ENCODE peak calls at places on chromosome 9, in six cellular contexts. O, X, V, Q, E and M are unnamed samples.
A peak's percentile ranks its signal among the peaks of the same experiment; 100 is the strongest.

GRCh38 chr9:124239249-124240073 is 18.3 kb upstream of the NEK6 start:
- DNase-seq in O (no peak), X (no peak), V (no peak), Q (no peak), E (no peak), M (no peak)

GRCh38 chr9:137228968-137229896 is 1.5 kb upstream of the SLC34A3 start:
- DNase-seq in O (no peak), X (no peak), V (no peak), Q (no peak), E (no peak), M (no peak)

GRCh38 chr9:68705636-68706578 is 867 bp downstream of the PIP5K1B start:
- DNase-seq in O (no peak), X (no peak), V (no peak), Q (peak; percentile 64), E (no peak), M (no peak)

GRCh38 chr9:95506438-95506691 is 10.4 kb downstream of the PTCH1 start:
- DNase-seq in O (no peak), X (peak; percentile 37), V (peak; percentile 49), Q (peak; percentile 64), E (peak; percentile 49), M (no peak)

GRCh38 chr9:73434826-73435225 is 283.2 kb downstream of the ANXA1 start:
- DNase-seq in O (no peak), X (no peak), V (no peak), Q (no peak), E (peak; percentile 6), M (no peak)

GRCh38 chr9:129888085-129888808 is 53.0 kb downstream of the USP20 start:
- DNase-seq in O (no peak), X (peak; percentile 63), V (no peak), Q (peak; percentile 74), E (no peak), M (no peak)

GRCh38 chr9:83957029-83957513 is 22.9 kb downstream of the HNRNPK start:
- DNase-seq in O (no peak), X (no peak), V (peak; percentile 32), Q (no peak), E (no peak), M (no peak)

GRCh38 chr9:128899566-128900322 is 17.8 kb downstream of the LRRC8A start:
- DNase-seq in O (peak; percentile 67), X (peak; percentile 78), V (no peak), Q (no peak), E (no peak), M (peak; percentile 43)

GRCh38 chr9:135074354-135075233 is 12.9 kb upstream of the OLFM1 start:
- DNase-seq in O (no peak), X (no peak), V (no peak), Q (no peak), E (no peak), M (no peak)

GRCh38 chr9:114836769-114837168 is 30.9 kb upstream of the TNFSF15 start:
- DNase-seq in O (no peak), X (peak; percentile 19), V (peak; percentile 29), Q (no peak), E (peak; percentile 51), M (no peak)

GRCh38 chr9:130606887-130607582 is 27.7 kb downstream of the FUBP3 start:
- DNase-seq in O (peak; percentile 69), X (peak; percentile 6), V (no peak), Q (no peak), E (peak; percentile 44), M (peak; percentile 16)

GRCh38 chr9:124735121-124735520 is 36.0 kb downstream of the NR6A1 start:
- DNase-seq in O (peak; percentile 80), X (peak; percentile 66), V (peak; percentile 86), Q (no peak), E (peak; percentile 47), M (peak; percentile 48)

GRCh38 chr9:92066131-92066530 is 49.1 kb downstream of the SPTLC1 start:
- DNase-seq in O (no peak), X (no peak), V (no peak), Q (no peak), E (no peak), M (no peak)

GRCh38 chr9:94002316-94003140 is 47.4 kb upstream of the BARX1 start:
- DNase-seq in O (peak; percentile 48), X (peak; percentile 64), V (peak; percentile 36), Q (no peak), E (peak; percentile 59), M (peak; percentile 70)

GRCh38 chr9:13568851-13569618 is 289.5 kb upstream of the MPDZ start:
- DNase-seq in O (no peak), X (no peak), V (no peak), Q (peak; percentile 30), E (no peak), M (no peak)

GRCh38 chr9:13841801-13842462 is 472.0 kb downstream of the NFIB start:
- DNase-seq in O (peak; percentile 7), X (peak; percentile 45), V (no peak), Q (peak; percentile 60), E (no peak), M (peak; percentile 7)

GRCh38 chr9:71072587-71072986 is 48.8 kb downstream of the TRPM3 start:
- DNase-seq in O (no peak), X (no peak), V (peak; percentile 26), Q (no peak), E (no peak), M (no peak)

GRCh38 chr9:133664651-133665050 is 28.5 kb downstream of the DBH start:
- DNase-seq in O (no peak), X (no peak), V (no peak), Q (no peak), E (no peak), M (no peak)
- TF ChIP-seq CTCF in O (no peak), X (no peak), V (no peak), Q (no peak), E (no peak), M (no peak)

GRCh38 chr9:109442716-109443115 is 55.4 kb downstream of the PTPN3 start:
- DNase-seq in O (peak; percentile 81), X (peak; percentile 89), V (no peak), Q (no peak), E (no peak), M (peak; percentile 83)

GRCh38 chr9:109441296-109441695 is 56.8 kb downstream of the PTPN3 start:
- DNase-seq in O (no peak), X (no peak), V (no peak), Q (no peak), E (no peak), M (no peak)

GRCh38 chr9:109440117-109440515 is 58.0 kb downstream of the PTPN3 start:
- DNase-seq in O (no peak), X (no peak), V (no peak), Q (no peak), E (no peak), M (no peak)

GRCh38 chr9:109439378-109440116 is 58.6 kb downstream of the PTPN3 start:
- DNase-seq in O (no peak), X (no peak), V (no peak), Q (no peak), E (no peak), M (no peak)

DNA sequence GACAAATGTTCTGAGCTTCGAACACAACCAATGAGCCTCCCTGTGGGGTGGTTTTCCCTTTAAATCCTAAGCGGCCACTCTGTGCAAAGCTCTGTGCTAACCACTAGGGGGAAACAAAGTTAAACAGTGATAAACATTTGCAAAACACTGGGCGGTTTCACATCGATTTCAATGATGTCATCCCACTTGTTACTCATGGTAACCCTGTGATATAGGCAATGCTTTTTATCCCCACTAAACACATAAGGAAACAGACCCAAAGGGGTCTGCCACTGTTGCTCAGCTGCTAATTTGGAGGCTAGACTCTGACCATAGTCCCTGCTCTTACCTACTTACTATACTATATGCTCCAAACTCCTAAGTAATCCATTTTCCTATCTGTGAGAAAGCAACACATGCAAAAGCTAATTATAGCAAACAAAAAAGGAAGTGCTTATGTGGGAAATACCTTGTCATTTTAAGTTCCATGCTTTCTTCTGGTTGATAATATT is 57.3 kb downstream of the PTPN3 start:
- DNase-seq in O (peak; percentile 94), X (peak; percentile 89), V (peak; percentile 82), Q (no peak), E (peak; percentile 90), M (peak; percentile 85)
- TF ChIP-seq CTCF in O (peak; percentile 96), X (peak; percentile 85), V (peak; percentile 83), Q (peak; percentile 73), E (peak; percentile 87), M (peak; percentile 68)

GRCh38 chr9:35732185-35733108 is at the start of the genes CREB3 and TLN1:
- DNase-seq in O (peak; percentile 100), X (peak; percentile 99), V (peak; percentile 99), Q (peak; percentile 99), E (peak; percentile 99), M (peak; percentile 99)
- TF ChIP-seq CTCF in O (peak; percentile 70), X (no peak), V (no peak), Q (no peak), E (no peak), M (no peak)

GRCh38 chr9:121748727-121749546 is 97.5 kb downstream of the DAB2IP start:
- DNase-seq in O (no peak), X (peak; percentile 25), V (peak; percentile 64), Q (peak; percentile 86), E (no peak), M (no peak)
- TF ChIP-seq CTCF in O (no peak), X (no peak), V (no peak), Q (no peak), E (no peak), M (no peak)

GRCh38 chr9:118595719-118596305 is 773.4 kb downstream of the BRINP1 start:
- DNase-seq in O (peak; percentile 45), X (peak; percentile 77), V (peak; percentile 69), Q (no peak), E (peak; percentile 59), M (peak; percentile 73)
- TF ChIP-seq CTCF in O (peak; percentile 52), X (peak; percentile 51), V (peak; percentile 70), Q (peak; percentile 21), E (peak; percentile 35), M (peak; percentile 57)

DNA sequence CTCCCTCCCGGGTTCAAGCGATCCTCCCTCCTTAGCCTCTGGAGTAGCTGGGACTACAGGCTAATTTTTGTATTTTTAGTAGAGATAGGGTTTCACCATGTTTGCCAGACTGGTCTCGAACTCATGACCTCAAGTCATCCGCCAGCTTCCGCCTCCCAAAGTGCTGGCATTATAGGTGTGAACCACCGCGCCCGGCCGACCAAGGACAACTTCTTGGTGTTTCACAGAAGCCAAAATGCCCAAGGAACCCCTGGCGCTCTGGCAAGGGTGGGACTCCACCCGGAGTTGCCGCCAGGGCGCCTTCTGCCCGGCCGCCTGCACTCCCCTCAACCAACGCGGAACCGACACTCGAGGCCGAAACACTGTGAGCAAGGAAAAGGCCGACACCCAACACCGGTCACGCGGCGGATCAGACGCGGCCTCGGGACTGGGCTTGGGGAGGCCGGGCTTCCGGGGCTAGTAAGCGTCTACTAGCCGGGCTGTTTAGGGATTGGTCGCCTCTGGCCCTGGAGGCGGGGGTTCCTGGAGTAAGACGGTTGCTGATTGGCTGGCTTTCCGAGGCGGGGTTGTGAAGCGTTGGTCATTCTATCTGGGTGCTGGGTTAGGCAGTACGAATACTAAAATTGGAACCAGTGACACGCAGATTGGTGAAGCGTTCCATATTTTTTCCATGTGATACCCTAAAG is 7.7 kb upstream of the CFAP157 start:
- DNase-seq in O (peak; percentile 100), X (peak; percentile 98), V (peak; percentile 97), Q (peak; percentile 98), E (peak; percentile 98), M (peak; percentile 97)
- TF ChIP-seq CTCF in O (no peak), X (no peak), V (no peak), Q (no peak), E (no peak), M (no peak)

GRCh38 chr9:31807574-31808256 is 576.7 kb upstream of the ACO1 start:
- DNase-seq in O (no peak), X (peak; percentile 8), V (no peak), Q (no peak), E (no peak), M (peak; percentile 17)
- TF ChIP-seq CTCF in O (no peak), X (no peak), V (no peak), Q (no peak), E (no peak), M (peak; percentile 6)

GRCh38 chr9:89919171-89919681 is 314.4 kb downstream of the GADD45G start:
- DNase-seq in O (no peak), X (no peak), V (no peak), Q (peak; percentile 63), E (no peak), M (peak; percentile 43)
- TF ChIP-seq CTCF in O (no peak), X (no peak), V (no peak), Q (peak; percentile 27), E (no peak), M (no peak)